ENCODE peak calls at places on chromosomes 4 and X, in seven cellular contexts. S, U, B, J, I, C and F are unnamed samples.

GRCh38 chrX:49171752-49172279 is at the start of gene PLP2:
- DNase-seq in S (no peak), U (peak), B (no peak), J (peak), I (no peak), C (peak), F (no peak)

GRCh38 chr4:132646186-132646585 is 502.9 kb upstream of the PCDH10 start:
- DNase-seq in S (no peak), U (no peak), B (no peak), J (no peak), I (no peak), C (no peak), F (no peak)

GRCh38 chrX:84188320-84188834 is 378 bp upstream of the RPS6KA6 start:
- DNase-seq in S (peak), U (peak), B (peak), J (peak), I (peak), C (peak), F (no peak)

GRCh38 chrX:47232803-47233332 is at the start of gene USP11:
- DNase-seq in S (peak), U (no peak), B (no peak), J (peak), I (peak), C (no peak), F (peak)

GRCh38 chrX:104335765-104336164 is 81.0 kb upstream of the ESX1 start:
- DNase-seq in S (no peak), U (no peak), B (no peak), J (no peak), I (no peak), C (peak), F (no peak)

GRCh38 chrX:155880586-155881157 is 473 bp upstream of the VAMP7 start:
- DNase-seq in S (no peak), U (no peak), B (no peak), J (no peak), I (no peak), C (no peak), F (no peak)

GRCh38 chr4:2353222-2354107 is 65.0 kb downstream of the ZFYVE28 start:
- DNase-seq in S (peak), U (peak), B (no peak), J (peak), I (no peak), C (no peak), F (no peak)

GRCh38 chrX:83759872-83760271 is 101.1 kb upstream of the CYLC1 start:
- DNase-seq in S (no peak), U (no peak), B (no peak), J (no peak), I (no peak), C (no peak), F (no peak)

GRCh38 chr4:132691668-132692067 is 457.4 kb upstream of the PCDH10 start:
- DNase-seq in S (no peak), U (no peak), B (no peak), J (no peak), I (no peak), C (no peak), F (no peak)

GRCh38 chrX:128460835-128461234 is 408.6 kb upstream of the ACTRT1 start:
- DNase-seq in S (no peak), U (no peak), B (no peak), J (no peak), I (no peak), C (no peak), F (no peak)

GRCh38 chr4:111937368-111937767 is 207.9 kb upstream of the FAM241A start:
- DNase-seq in S (no peak), U (no peak), B (no peak), J (no peak), I (no peak), C (no peak), F (no peak)

GRCh38 chr4:91758487-91758886 is 545.3 kb upstream of the GRID2 start:
- DNase-seq in S (no peak), U (no peak), B (no peak), J (no peak), I (no peak), C (no peak), F (no peak)

GRCh38 chrX:29841750-29842149 is 373.6 kb upstream of the MAGEB2 start:
- DNase-seq in S (no peak), U (no peak), B (no peak), J (no peak), I (no peak), C (no peak), F (no peak)
- H3K27ac ChIP-seq in S (no peak), U (no peak), B (no peak), J (no peak), I (no peak), C (no peak), F (no peak)

GRCh38 chr4:106569151-106570029 is 200.8 kb upstream of the GIMD1 start:
- DNase-seq in S (no peak), U (no peak), B (no peak), J (no peak), I (no peak), C (no peak), F (no peak)
- H3K27ac ChIP-seq in S (no peak), U (no peak), B (no peak), J (no peak), I (no peak), C (no peak), F (no peak)

GRCh38 chr4:140252144-140252741 is 98.3 kb upstream of the MAML3 start:
- DNase-seq in S (peak), U (peak), B (no peak), J (no peak), I (peak), C (no peak), F (peak)
- H3K27ac ChIP-seq in S (no peak), U (peak), B (no peak), J (peak), I (peak), C (peak), F (peak)

DNA sequence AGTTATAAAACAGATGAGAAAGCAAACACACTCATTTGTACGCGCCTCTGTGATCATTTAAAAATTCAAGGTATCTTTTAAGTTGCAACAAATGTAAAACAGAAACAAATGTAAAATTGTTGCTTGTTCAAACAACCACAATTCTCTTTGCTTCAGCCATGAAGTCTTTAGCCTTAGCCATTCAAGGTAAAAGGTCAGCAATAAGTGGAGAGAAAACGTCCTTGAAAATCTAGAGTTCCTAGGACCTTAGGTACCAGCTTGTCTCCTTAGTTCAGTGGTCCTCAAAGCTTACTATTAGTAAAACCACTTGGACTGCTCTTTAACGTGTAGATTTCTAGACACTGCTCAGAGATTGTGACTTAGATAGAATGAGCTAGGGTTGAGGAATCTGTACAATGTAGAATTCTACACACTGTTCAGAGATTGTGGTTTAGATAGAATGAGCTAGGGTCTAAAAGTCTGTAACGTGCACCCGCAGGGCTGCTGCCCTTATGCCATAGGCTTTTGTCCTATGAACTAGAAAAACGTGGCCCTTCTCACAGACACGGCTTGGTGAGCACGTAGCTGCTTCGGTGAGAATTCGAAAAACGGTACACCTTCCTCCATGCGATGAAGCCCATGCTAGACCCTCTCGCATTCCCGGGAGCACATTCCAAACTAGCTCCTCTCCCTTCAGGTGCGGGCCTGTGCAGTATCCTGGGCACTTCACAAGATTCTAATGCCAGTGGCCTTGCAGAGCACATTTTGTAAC is 1.7 kb downstream of the PLAC8 start:
- DNase-seq in S (no peak), U (no peak), B (no peak), J (no peak), I (no peak), C (peak), F (no peak)
- H3K27ac ChIP-seq in S (no peak), U (peak), B (no peak), J (peak), I (peak), C (peak), F (no peak)

GRCh38 chr4:56220261-56220660 is 167.0 kb downstream of the AASDH start:
- DNase-seq in S (no peak), U (no peak), B (peak), J (no peak), I (no peak), C (no peak), F (no peak)
- H3K27ac ChIP-seq in S (no peak), U (no peak), B (no peak), J (no peak), I (no peak), C (no peak), F (no peak)